ENCODE peak calls at places on chromosomes 7 and 10, in ten cellular contexts. Q, W, M, N, E, P, A, L, O and U are unnamed samples.

GRCh38 chr7:93374345-93374940 is 142.3 kb downstream of the VPS50 start:
- DNase-seq in N (peak; percentile 18), O (no peak), A (peak; percentile 73), Q (no peak), M (no peak), L (peak; percentile 29), E (peak; percentile 20), W (no peak), P (no peak), U (peak; percentile 11)

GRCh38 chr10:99982728-99983127 is 27.0 kb downstream of the DNMBP start:
- DNase-seq in W (no peak), O (no peak), M (no peak), P (no peak), Q (no peak), E (no peak), N (no peak), A (no peak), L (no peak), U (no peak)

GRCh38 chr7:21967500-21968099 is 21.9 kb upstream of the CDCA7L start:
- DNase-seq in P (no peak), M (no peak), O (peak; percentile 55), E (no peak), W (no peak), N (no peak), Q (no peak), L (peak; percentile 51), A (no peak), U (no peak)

GRCh38 chr10:31146496-31147219 is 115.0 kb upstream of the ZNF438 start:
- DNase-seq in M (no peak), L (peak; percentile 73), W (peak; percentile 90), E (peak; percentile 46), A (no peak), O (no peak), P (peak; percentile 63), Q (no peak), N (no peak), U (peak; percentile 41)

GRCh38 chr10:6269953-6270867 is 67.5 kb downstream of the PFKFB3 start:
- DNase-seq in W (peak; percentile 77), N (peak; percentile 11), Q (peak; percentile 60), E (no peak), M (no peak), P (no peak), O (peak; percentile 70), A (no peak), L (no peak), U (no peak)

GRCh38 chr7:47792521-47793121 is 155.6 kb downstream of the PKD1L1 start:
- DNase-seq in A (peak; percentile 17), M (no peak), P (no peak), L (peak; percentile 28), W (no peak), O (no peak), E (no peak), Q (no peak), N (no peak), U (no peak)

GRCh38 chr7:149854611-149855367 is 16.6 kb downstream of the ZNF862 start:
- DNase-seq in N (no peak), E (no peak), A (peak; percentile 86), P (peak; percentile 77), Q (no peak), L (peak; percentile 21), O (peak; percentile 44), W (peak; percentile 89), M (no peak), U (peak; percentile 87)

GRCh38 chr7:461453-462172 is 58.0 kb downstream of the PDGFA start:
- DNase-seq in P (no peak), Q (no peak), N (no peak), O (no peak), E (no peak), M (no peak), L (no peak), W (no peak), A (no peak), U (no peak)

GRCh38 chr7:104074529-104074928 is 85.1 kb upstream of the RELN start:
- DNase-seq in P (no peak), E (no peak), W (no peak), Q (no peak), A (no peak), O (no peak), N (no peak), M (no peak), L (no peak), U (no peak)

GRCh38 chr7:151017953-151018420 is 6.3 kb downstream of the ATG9B start:
- DNase-seq in Q (peak; percentile 80), L (peak; percentile 35), A (peak; percentile 59), M (peak; percentile 97), O (peak; percentile 75), E (no peak), P (peak; percentile 84), W (peak; percentile 92), N (peak; percentile 78), U (peak; percentile 95)